ENCODE peak calls at places on chromosomes 11 and 22, in nine cellular contexts. F is HCEC 1CT; S is activated naive CD8-positive, alpha-beta T cell treated with anti-CD3 and anti-CD28 coated beads, Interleukin-2, amount 50 U/mL, for 24 hours; V is HCT116; W is T-helper 22 cell; B is tibial artery; Q is T47D; U is mesenchymal stem cell; J is CD4-positive, alpha-beta T cell. P is an unnamed sample.

GRCh38 chr22:38016182-38017078 is 32.1 kb upstream of the SOX10 start:
- DNase-seq in B (no peak), W (no peak), V (no peak), J (no peak), S (no peak), F (no peak), U (no peak), Q (peak; percentile 29), P (peak; percentile 58)

GRCh38 chr11:3732671-3733070 is 61.5 kb upstream of the CHRNA10 start:
- DNase-seq in F (no peak), W (no peak), U (no peak), J (no peak), S (no peak), B (no peak), Q (no peak), V (no peak), P (no peak)

GRCh38 chr11:12587333-12587997 is 86.8 kb upstream of the TEAD1 start:
- DNase-seq in W (no peak), F (peak; percentile 45), Q (peak; percentile 4), J (no peak), U (peak; percentile 38), B (no peak), S (no peak), V (no peak), P (peak; percentile 11)

GRCh38 chr22:16972311-16972710 is 35.7 kb downstream of the GAB4 start:
- DNase-seq in B (no peak), V (no peak), W (no peak), Q (no peak), U (no peak), S (no peak), F (no peak), J (no peak), P (no peak)

GRCh38 chr11:32569313-32569881 is 14.2 kb upstream of the EIF3M start:
- DNase-seq in S (no peak), U (no peak), B (no peak), F (no peak), Q (no peak), V (no peak), W (no peak), J (no peak), P (no peak)

GRCh38 chr11:381501-382072 is 12.3 kb downstream of the B4GALNT4 start:
- DNase-seq in U (no peak), W (no peak), V (no peak), Q (no peak), F (no peak), S (no peak), J (no peak), B (no peak), P (no peak)

GRCh38 chr22:29224859-29225410 is 19.2 kb downstream of the EMID1 start:
- DNase-seq in Q (no peak), S (no peak), V (no peak), U (no peak), F (no peak), J (no peak), B (no peak), W (no peak), P (no peak)

GRCh38 chr11:36035454-36035853 is 91.6 kb downstream of the LDLRAD3 start:
- DNase-seq in W (no peak), U (no peak), B (no peak), V (no peak), J (no peak), S (no peak), F (no peak), Q (no peak), P (peak; percentile 65)

GRCh38 chr11:67563354-67564114 is 20.1 kb upstream of the GSTP1 start:
- DNase-seq in V (peak; percentile 76), J (no peak), B (no peak), F (peak; percentile 80), W (no peak), Q (no peak), U (peak; percentile 89), S (no peak), P (peak; percentile 32)

GRCh38 chr11:12546660-12547059 is 127.6 kb upstream of the TEAD1 start:
- DNase-seq in W (no peak), S (no peak), U (no peak), J (no peak), Q (no peak), V (no peak), B (no peak), F (no peak), P (no peak)

GRCh38 chr22:27090595-27090994 is 433.2 kb downstream of the MIAT start:
- DNase-seq in V (no peak), F (no peak), B (no peak), Q (no peak), J (no peak), S (no peak), W (no peak), U (no peak), P (no peak)

GRCh38 chr22:32375678-32376450 is 18.2 kb downstream of the RFPL3 start:
- DNase-seq in F (no peak), Q (no peak), S (no peak), V (no peak), U (no peak), W (no peak), J (no peak), B (no peak), P (no peak)

GRCh38 chr11:5690736-5691135 is 1.1 kb downstream of the TRIM22 start:
- DNase-seq in V (no peak), F (peak; percentile 36), U (peak; percentile 18), Q (no peak), W (no peak), S (no peak), J (no peak), B (no peak), P (no peak)

GRCh38 chr11:87719311-87720073 is 455.8 kb downstream of the RAB38 start:
- DNase-seq in Q (no peak), F (no peak), V (no peak), S (no peak), B (no peak), W (no peak), U (no peak), J (no peak), P (no peak)

GRCh38 chr11:126284829-126285228 is 1.9 kb downstream of the TIRAP start:
- DNase-seq in W (peak; percentile 70), Q (no peak), V (no peak), F (peak; percentile 89), J (peak; percentile 86), U (peak; percentile 98), S (peak; percentile 89), B (no peak), P (peak; percentile 46)

GRCh38 chr22:17436981-17437410 is 67.7 kb downstream of the CECR2 start:
- DNase-seq in F (no peak), S (no peak), U (no peak), V (no peak), Q (no peak), J (no peak), B (no peak), W (no peak), P (no peak)

GRCh38 chr22:11253000-11253511 is 4274.9 kb upstream of the OR11H1 start:
- DNase-seq in F (no peak), W (no peak), B (peak; percentile 56), Q (no peak), V (no peak), U (no peak), J (no peak), S (no peak), P (no peak)

GRCh38 chr22:30159561-30160353 is 79.5 kb downstream of the HORMAD2 start:
- DNase-seq in U (peak; percentile 73), J (no peak), W (no peak), B (no peak), V (no peak), F (peak; percentile 58), Q (peak; percentile 13), S (no peak), P (peak; percentile 32)

GRCh38 chr11:76752321-76753175 is 30.6 kb upstream of the TSKU start:
- DNase-seq in B (peak; percentile 94), S (no peak), U (peak; percentile 39), F (peak; percentile 29), J (no peak), Q (no peak), V (no peak), W (no peak), P (no peak)

GRCh38 chr22:50271519-50271970 is 1.4 kb upstream of the MAPK11 start:
- DNase-seq in F (peak; percentile 34), B (no peak), U (peak; percentile 69), S (peak; percentile 73), W (peak; percentile 26), Q (no peak), J (peak; percentile 51), V (no peak), P (no peak)

GRCh38 chr11:34395916-34396555 is 38.2 kb upstream of the ABTB2 start:
- DNase-seq in Q (peak; percentile 66), F (peak; percentile 75), V (no peak), J (no peak), S (no peak), U (peak; percentile 55), W (no peak), B (no peak), P (peak; percentile 46)

GRCh38 chr22:20771918-20772625 is 1.8 kb upstream of the SERPIND1 start:
- DNase-seq in U (no peak), V (no peak), S (no peak), J (no peak), F (no peak), W (no peak), Q (no peak), B (no peak), P (no peak)

GRCh38 chr22:30649430-30650007 is 13.9 kb downstream of the SLC35E4 start:
- DNase-seq in V (peak; percentile 78), F (peak; percentile 73), J (peak; percentile 60), U (peak; percentile 65), B (no peak), W (peak; percentile 45), S (peak; percentile 87), Q (no peak), P (no peak)

GRCh38 chr11:364991-365390 is 4.3 kb upstream of the B4GALNT4 start:
- DNase-seq in V (no peak), J (no peak), U (no peak), W (no peak), S (no peak), B (peak; percentile 44), F (no peak), Q (no peak), P (no peak)

GRCh38 chr22:35629406-35630234 is 12.5 kb upstream of the MB start:
- DNase-seq in J (no peak), S (peak; percentile 77), F (peak; percentile 98), B (peak; percentile 90), W (peak; percentile 17), V (peak; percentile 87), U (peak; percentile 98), Q (no peak), P (no peak)

GRCh38 chr11:62352355-62353336 is 15.4 kb downstream of the ASRGL1 start:
- DNase-seq in S (no peak), U (no peak), Q (no peak), V (no peak), W (no peak), F (no peak), J (no peak), B (no peak), P (no peak)

GRCh38 chr22:40541300-40541699 is 95.2 kb downstream of the MRTFA start:
- DNase-seq in B (no peak), Q (no peak), J (no peak), F (no peak), V (peak; percentile 8), W (no peak), U (no peak), S (no peak), P (no peak)

GRCh38 chr22:28034760-28035401 is 115.8 kb upstream of the PITPNB start:
- DNase-seq in W (no peak), Q (no peak), J (peak; percentile 5), S (no peak), V (no peak), F (peak; percentile 47), U (peak; percentile 53), B (peak; percentile 89), P (no peak)

GRCh38 chr11:22177186-22177585 is 15.7 kb upstream of the ANO5 start:
- DNase-seq in V (no peak), F (no peak), S (no peak), W (no peak), B (no peak), U (no peak), Q (no peak), J (no peak), P (no peak)

P was measured in LNCaP clone FGC.